ENCODE peak calls at places on chromosomes 3 and 15, in seven cellular contexts. One of them, this sample, is unnamed.

GRCh38 chr15:96326551-96327154 is 3.8 kb upstream of the NR2F2 start:
- DNase-seq in suprapubic skin: no peak
- DNase-seq in body of pancreas: peak
- DNase-seq in Peyer's patch: no peak
- DNase-seq in endothelial cell of umbilical vein: peak
- DNase-seq in breast epithelium: peak
- DNase-seq in lower leg skin: no peak
- DNase-seq in this sample: no peak

GRCh38 chr3:89059201-89059600 is 48.2 kb upstream of the EPHA3 start:
- DNase-seq in body of pancreas: no peak
- DNase-seq in lower leg skin: peak
- DNase-seq in suprapubic skin: no peak
- DNase-seq in endothelial cell of umbilical vein: no peak
- DNase-seq in breast epithelium: no peak
- DNase-seq in Peyer's patch: no peak
- DNase-seq in this sample: no peak

GRCh38 chr3:29373016-29373690 is 92.3 kb downstream of the RBMS3 start:
- DNase-seq in body of pancreas: no peak
- DNase-seq in lower leg skin: no peak
- DNase-seq in breast epithelium: no peak
- DNase-seq in suprapubic skin: no peak
- DNase-seq in endothelial cell of umbilical vein: peak
- DNase-seq in Peyer's patch: no peak
- DNase-seq in this sample: no peak

GRCh38 chr3:134311265-134311664 is 60.6 kb upstream of the RYK start:
- DNase-seq in suprapubic skin: no peak
- DNase-seq in endothelial cell of umbilical vein: no peak
- DNase-seq in lower leg skin: no peak
- DNase-seq in body of pancreas: no peak
- DNase-seq in breast epithelium: no peak
- DNase-seq in Peyer's patch: no peak
- DNase-seq in this sample: no peak

GRCh38 chr3:157128771-157129671 is 30.9 kb downstream of the CCNL1 start:
- DNase-seq in lower leg skin: no peak
- DNase-seq in body of pancreas: peak
- DNase-seq in Peyer's patch: peak
- DNase-seq in breast epithelium: peak
- DNase-seq in suprapubic skin: no peak
- DNase-seq in endothelial cell of umbilical vein: peak
- DNase-seq in this sample: no peak

GRCh38 chr3:185760091-185760490 is 64.8 kb downstream of the IGF2BP2 start:
- DNase-seq in suprapubic skin: no peak
- DNase-seq in breast epithelium: no peak
- DNase-seq in body of pancreas: no peak
- DNase-seq in endothelial cell of umbilical vein: no peak
- DNase-seq in lower leg skin: no peak
- DNase-seq in Peyer's patch: no peak
- DNase-seq in this sample: no peak

GRCh38 chr3:111072016-111072891 is 638 bp downstream of the NECTIN3 start:
- DNase-seq in suprapubic skin: no peak
- DNase-seq in breast epithelium: no peak
- DNase-seq in body of pancreas: peak
- DNase-seq in Peyer's patch: peak
- DNase-seq in lower leg skin: no peak
- DNase-seq in endothelial cell of umbilical vein: peak
- DNase-seq in this sample: no peak

GRCh38 chr3:54188176-54188791 is 65.9 kb downstream of the CACNA2D3 start:
- DNase-seq in body of pancreas: peak
- DNase-seq in breast epithelium: no peak
- DNase-seq in endothelial cell of umbilical vein: peak
- DNase-seq in lower leg skin: no peak
- DNase-seq in Peyer's patch: no peak
- DNase-seq in suprapubic skin: no peak
- DNase-seq in this sample: no peak

GRCh38 chr3:62672988-62673313 is 202.3 kb downstream of the CADPS start:
- DNase-seq in lower leg skin: no peak
- DNase-seq in body of pancreas: no peak
- DNase-seq in suprapubic skin: no peak
- DNase-seq in breast epithelium: no peak
- DNase-seq in endothelial cell of umbilical vein: no peak
- DNase-seq in Peyer's patch: no peak
- DNase-seq in this sample: no peak

GRCh38 chr3:116263842-116264545 is 181.3 kb downstream of the LSAMP start:
- DNase-seq in Peyer's patch: no peak
- DNase-seq in lower leg skin: no peak
- DNase-seq in suprapubic skin: no peak
- DNase-seq in breast epithelium: no peak
- DNase-seq in body of pancreas: no peak
- DNase-seq in endothelial cell of umbilical vein: no peak
- DNase-seq in this sample: no peak

GRCh38 chr3:100047455-100048141 is 66.7 kb downstream of the FILIP1L start:
- DNase-seq in body of pancreas: no peak
- DNase-seq in endothelial cell of umbilical vein: peak
- DNase-seq in suprapubic skin: no peak
- DNase-seq in breast epithelium: no peak
- DNase-seq in lower leg skin: no peak
- DNase-seq in Peyer's patch: no peak
- DNase-seq in this sample: no peak

GRCh38 chr15:97317163-97317562 is 643.3 kb upstream of the ARRDC4 start:
- DNase-seq in Peyer's patch: no peak
- DNase-seq in endothelial cell of umbilical vein: no peak
- DNase-seq in breast epithelium: no peak
- DNase-seq in suprapubic skin: no peak
- DNase-seq in body of pancreas: no peak
- DNase-seq in lower leg skin: no peak
- DNase-seq in this sample: no peak

GRCh38 chr3:115930922-115931321 is 307.6 kb downstream of the GAP43 start:
- DNase-seq in lower leg skin: no peak
- DNase-seq in body of pancreas: no peak
- DNase-seq in Peyer's patch: no peak
- DNase-seq in breast epithelium: no peak
- DNase-seq in endothelial cell of umbilical vein: no peak
- DNase-seq in suprapubic skin: no peak
- DNase-seq in this sample: no peak

DNA sequence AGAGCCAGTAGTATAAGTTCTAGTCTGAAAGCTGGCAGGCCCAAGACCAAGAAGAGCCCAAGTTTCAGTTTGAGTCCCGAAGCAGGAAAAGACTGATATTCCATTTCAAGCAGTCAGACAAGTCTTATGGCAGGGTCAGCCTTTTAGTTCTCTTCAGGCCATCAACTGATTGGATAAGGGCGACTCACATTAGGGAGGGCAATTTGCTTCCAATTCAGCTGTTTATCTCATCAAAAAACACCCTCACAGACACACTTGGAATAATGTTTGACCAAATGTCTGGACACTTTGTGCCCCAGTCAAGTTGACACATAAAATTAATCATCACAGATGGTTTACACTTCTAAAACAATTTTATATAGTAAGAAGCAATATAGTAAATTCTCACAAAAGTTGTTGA is 69.7 kb downstream of the UBE2E2 start:
- DNase-seq in lower leg skin: no peak
- DNase-seq in Peyer's patch: no peak
- DNase-seq in body of pancreas: no peak
- DNase-seq in breast epithelium: no peak
- DNase-seq in suprapubic skin: no peak
- DNase-seq in endothelial cell of umbilical vein: no peak
- DNase-seq in this sample: no peak
- TF ChIP-seq POLR2A in lower leg skin: no peak
- TF ChIP-seq POLR2A in Peyer's patch: no peak
- TF ChIP-seq POLR2A in body of pancreas: no peak
- TF ChIP-seq POLR2A in breast epithelium: no peak
- TF ChIP-seq POLR2A in suprapubic skin: no peak
- TF ChIP-seq POLR2A in endothelial cell of umbilical vein: no peak
- TF ChIP-seq POLR2A in this sample: no peak

GRCh38 chr15:67091073-67091965 is 25.9 kb downstream of the SMAD3 start:
- DNase-seq in suprapubic skin: no peak
- DNase-seq in lower leg skin: peak
- DNase-seq in body of pancreas: peak
- DNase-seq in Peyer's patch: no peak
- DNase-seq in breast epithelium: no peak
- DNase-seq in endothelial cell of umbilical vein: peak
- DNase-seq in this sample: no peak
- TF ChIP-seq POLR2A in suprapubic skin: no peak
- TF ChIP-seq POLR2A in lower leg skin: no peak
- TF ChIP-seq POLR2A in body of pancreas: no peak
- TF ChIP-seq POLR2A in Peyer's patch: no peak
- TF ChIP-seq POLR2A in breast epithelium: no peak
- TF ChIP-seq POLR2A in endothelial cell of umbilical vein: peak
- TF ChIP-seq POLR2A in this sample: no peak

DNA sequence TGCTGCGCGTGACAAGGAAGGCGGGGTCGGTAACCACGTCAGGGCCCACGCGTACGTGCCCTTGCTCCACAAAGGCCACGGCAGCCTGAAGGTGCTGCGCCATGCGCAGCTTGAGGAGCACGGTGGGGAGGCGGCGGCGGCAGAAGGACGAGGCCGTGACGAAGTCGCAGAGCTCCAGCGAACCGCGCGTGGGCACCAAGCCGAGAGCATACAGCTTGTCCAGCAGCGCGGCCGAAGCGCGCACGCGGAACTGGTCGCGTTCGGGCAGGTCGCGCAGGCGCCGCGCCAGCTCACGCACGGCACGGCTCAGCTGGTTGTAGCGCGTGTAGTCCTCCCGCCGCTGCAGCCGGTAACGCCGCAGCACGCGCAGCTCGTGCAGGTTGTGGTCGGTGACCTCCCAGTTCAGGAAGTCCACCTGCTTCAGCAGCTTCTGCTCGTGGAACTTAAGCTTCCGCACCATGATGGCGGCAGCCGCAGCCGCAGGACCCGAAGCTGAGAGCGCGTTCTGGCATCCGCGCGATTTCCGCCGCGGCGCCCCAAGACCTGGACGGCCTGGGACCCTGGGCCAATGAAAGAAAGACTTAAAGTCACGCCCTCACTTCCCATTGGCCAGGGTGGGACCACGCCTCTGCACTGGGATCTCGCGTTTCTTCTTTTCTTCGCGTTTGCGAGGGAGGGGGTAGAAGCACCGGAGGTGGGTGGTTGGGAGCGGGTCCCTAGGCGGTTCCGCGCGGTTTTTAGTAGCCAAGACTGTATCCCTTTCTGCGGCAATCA is at the start of gene IMP3:
- DNase-seq in Peyer's patch: peak
- DNase-seq in breast epithelium: peak
- DNase-seq in body of pancreas: peak
- DNase-seq in lower leg skin: peak
- DNase-seq in endothelial cell of umbilical vein: peak
- DNase-seq in suprapubic skin: peak
- DNase-seq in this sample: peak
- TF ChIP-seq POLR2A in Peyer's patch: peak
- TF ChIP-seq POLR2A in breast epithelium: peak
- TF ChIP-seq POLR2A in body of pancreas: peak
- TF ChIP-seq POLR2A in lower leg skin: peak
- TF ChIP-seq POLR2A in endothelial cell of umbilical vein: peak
- TF ChIP-seq POLR2A in suprapubic skin: peak
- TF ChIP-seq POLR2A in this sample: peak

DNA sequence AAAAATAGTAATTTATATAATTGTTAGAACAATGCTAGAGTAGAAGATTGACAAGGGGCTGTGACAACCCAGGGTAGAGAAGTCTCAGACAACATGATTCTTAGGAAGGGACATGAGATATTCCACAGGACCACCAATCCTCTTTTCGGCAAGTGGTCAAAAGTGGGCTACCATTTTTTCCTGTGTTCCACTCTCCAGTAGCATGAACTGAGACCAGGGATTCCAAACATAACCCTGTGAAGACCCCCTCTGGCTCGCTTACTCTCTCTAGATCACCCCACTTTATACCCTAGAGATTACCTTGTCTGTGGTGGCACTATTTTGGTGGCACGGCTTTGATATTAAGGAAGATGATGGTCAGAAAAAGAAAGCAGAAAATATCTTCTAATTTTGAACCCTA is 960 bp downstream of the GCSAM start:
- DNase-seq in suprapubic skin: no peak
- DNase-seq in breast epithelium: no peak
- DNase-seq in lower leg skin: no peak
- DNase-seq in endothelial cell of umbilical vein: no peak
- DNase-seq in body of pancreas: no peak
- DNase-seq in Peyer's patch: no peak
- DNase-seq in this sample: no peak
- TF ChIP-seq POLR2A in suprapubic skin: no peak
- TF ChIP-seq POLR2A in breast epithelium: no peak
- TF ChIP-seq POLR2A in lower leg skin: no peak
- TF ChIP-seq POLR2A in endothelial cell of umbilical vein: no peak
- TF ChIP-seq POLR2A in body of pancreas: no peak
- TF ChIP-seq POLR2A in Peyer's patch: no peak
- TF ChIP-seq POLR2A in this sample: no peak

DNA sequence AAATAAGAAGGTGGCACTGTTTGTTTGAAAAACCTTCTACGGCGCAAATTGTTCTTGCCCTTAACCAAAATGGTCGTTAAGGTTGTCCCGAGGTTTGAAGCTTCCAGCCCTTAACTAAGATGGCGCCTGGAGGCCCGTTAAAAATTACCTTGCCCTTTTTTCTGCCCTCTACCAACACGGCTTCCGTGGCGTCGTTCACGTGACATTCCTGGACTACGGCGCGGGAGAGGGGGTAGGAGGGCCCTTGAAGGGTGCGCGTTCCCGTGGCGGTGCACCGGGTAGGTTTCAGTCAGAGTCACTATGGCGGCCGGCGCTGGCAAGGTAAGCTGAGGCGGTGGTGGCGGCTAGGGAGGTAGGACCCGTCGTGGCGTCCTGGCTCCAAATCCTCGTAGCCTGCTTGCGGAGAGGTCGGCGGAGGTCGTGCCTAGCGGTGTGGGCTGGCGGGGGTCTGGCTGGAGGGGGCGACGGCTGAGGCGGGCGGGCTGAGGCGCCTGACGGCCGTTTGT is at the start of gene SLMAP:
- DNase-seq in breast epithelium: peak
- DNase-seq in body of pancreas: peak
- DNase-seq in suprapubic skin: peak
- DNase-seq in lower leg skin: peak
- DNase-seq in endothelial cell of umbilical vein: peak
- DNase-seq in Peyer's patch: peak
- DNase-seq in this sample: peak
- TF ChIP-seq POLR2A in breast epithelium: no peak
- TF ChIP-seq POLR2A in body of pancreas: peak
- TF ChIP-seq POLR2A in suprapubic skin: peak
- TF ChIP-seq POLR2A in lower leg skin: no peak
- TF ChIP-seq POLR2A in endothelial cell of umbilical vein: peak
- TF ChIP-seq POLR2A in Peyer's patch: peak
- TF ChIP-seq POLR2A in this sample: peak